ENCODE peak calls at places on chromosome 14, in nine cellular contexts. C is gastrocnemius medialis; F is lower lobe of right lung; N is right cardiac atrium; W is naive thymus-derived CD4-positive, alpha-beta T cell; G is GM23338; E is heart left ventricle; D is psoas muscle; O is RWPE2. B is an unnamed sample.
A peak's percentile ranks its signal among the peaks of the same experiment; 100 is the strongest.

GRCh38 chr14:105307052-105307727 is 6.4 kb upstream of the BRF1 start:
- ATAC-seq in W (no peak), F (no peak), G (peak; percentile 77), E (no peak), C (no peak), O (no peak), N (no peak), D (no peak), B (no peak)

GRCh38 chr14:20583142-20583541 is 4.7 kb downstream of the RNASE11 start:
- ATAC-seq in N (no peak), F (no peak), W (no peak), D (no peak), G (no peak), E (no peak), O (no peak), C (no peak), B (no peak)

GRCh38 chr14:101875726-101876268 is 88.6 kb upstream of the DYNC1H1 start:
- ATAC-seq in G (no peak), W (no peak), F (no peak), D (no peak), C (no peak), E (no peak), O (no peak), N (no peak), B (no peak)

GRCh38 chr14:66853311-66853710 is 335.9 kb upstream of the GARIN2 start:
- ATAC-seq in E (no peak), C (no peak), D (no peak), W (no peak), F (no peak), G (no peak), N (no peak), O (no peak), B (no peak)

GRCh38 chr14:53855127-53855526 is 101.5 kb downstream of the BMP4 start:
- ATAC-seq in N (no peak), F (no peak), E (no peak), C (no peak), W (no peak), G (no peak), D (no peak), O (no peak), B (no peak)

GRCh38 chr14:61451891-61452400 is 130.6 kb downstream of the PRKCH start:
- ATAC-seq in G (no peak), E (no peak), N (no peak), O (no peak), F (no peak), W (no peak), C (no peak), D (no peak), B (no peak)

GRCh38 chr14:91358654-91359210 is 58.9 kb downstream of the CCDC88C start:
- ATAC-seq in C (no peak), G (no peak), D (no peak), N (no peak), W (no peak), F (no peak), O (no peak), E (no peak), B (no peak)

GRCh38 chr14:54451178-54451601 is 10.0 kb upstream of the CNIH1 start:
- ATAC-seq in O (no peak), D (no peak), W (no peak), G (no peak), F (no peak), C (no peak), E (no peak), N (no peak), B (no peak)

GRCh38 chr14:51260225-51260624 is 20.2 kb downstream of the TMX1 start:
- ATAC-seq in G (no peak), W (no peak), E (no peak), C (no peak), O (no peak), F (no peak), N (no peak), D (no peak), B (no peak)

GRCh38 chr14:32050839-32051238 is 26.3 kb upstream of the ARHGAP5 start:
- ATAC-seq in E (peak; percentile 27), D (no peak), F (no peak), G (no peak), N (peak; percentile 52), C (no peak), O (no peak), W (no peak), B (no peak)

GRCh38 chr14:59925797-59926196 is 5.9 kb downstream of the LRRC9 start:
- ATAC-seq in O (no peak), G (no peak), D (no peak), E (no peak), C (no peak), N (no peak), W (no peak), F (no peak), B (no peak)

GRCh38 chr14:59918824-59919581 is 941 bp upstream of the LRRC9 start:
- ATAC-seq in N (peak; percentile 71), O (peak; percentile 85), G (peak; percentile 47), D (peak; percentile 69), E (no peak), W (peak; percentile 54), C (peak; percentile 56), F (peak; percentile 77), B (no peak)

GRCh38 chr14:59919582-59920377 is at the start of gene LRRC9:
- ATAC-seq in G (peak; percentile 94), W (peak; percentile 62), D (peak; percentile 54), O (peak; percentile 36), C (no peak), F (peak; percentile 84), N (peak; percentile 47), E (no peak), B (no peak)

DNA sequence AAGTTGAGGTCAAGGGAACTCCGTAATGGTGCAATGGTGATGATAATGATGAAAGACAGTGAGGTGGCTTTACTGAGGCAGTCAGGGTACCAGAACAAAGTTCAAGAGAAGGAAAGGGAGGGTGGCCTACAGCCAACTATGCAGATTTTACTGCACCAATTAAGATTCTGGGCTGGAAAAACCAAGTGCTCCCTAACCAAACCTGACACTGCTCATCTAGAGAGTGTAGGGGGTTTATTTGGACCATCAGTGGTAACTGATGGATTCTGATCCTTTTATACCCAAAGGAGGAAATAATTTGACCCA is 387 bp downstream of the LRRC9 start:
- ATAC-seq in E (no peak), N (no peak), O (no peak), F (no peak), C (no peak), W (no peak), G (no peak), D (no peak), B (no peak)
- H3K4me3 ChIP-seq in E (no peak overlapping the region), N (no peak overlapping the region), O (no peak overlapping the region), F (no peak overlapping the region), C (no peak overlapping the region), W (no peak overlapping the region), G (peak overlapping the region; percentile 79), D (no peak overlapping the region), B (no peak overlapping the region)

GRCh38 chr14:68665792-68666195 is 127.1 kb downstream of the ZFP36L1 start:
- ATAC-seq in G (no peak), E (no peak), N (peak; percentile 22), O (no peak), C (peak; percentile 62), D (peak; percentile 56), W (no peak), F (no peak), B (no peak)
- H3K4me3 ChIP-seq in G (no peak overlapping the region), E (no peak overlapping the region), N (no peak overlapping the region), O (no peak overlapping the region), C (no peak overlapping the region), D (no peak overlapping the region), W (no peak overlapping the region), F (no peak overlapping the region), B (no peak overlapping the region)

GRCh38 chr14:78319411-78319810 is 149.2 kb downstream of the NRXN3 start:
- ATAC-seq in W (no peak), E (no peak), O (no peak), C (no peak), G (no peak), D (no peak), F (no peak), N (no peak), B (no peak)

GRCh38 chr14:78313499-78313898 is 143.3 kb downstream of the NRXN3 start:
- ATAC-seq in E (no peak), W (no peak), C (no peak), O (no peak), N (no peak), D (no peak), F (no peak), G (no peak), B (no peak)

GRCh38 chr14:78316711-78317110 is 146.5 kb downstream of the NRXN3 start:
- ATAC-seq in E (no peak), G (no peak), N (no peak), O (no peak), C (no peak), W (no peak), D (no peak), F (no peak), B (no peak)

GRCh38 chr14:78314484-78314883 is 144.3 kb downstream of the NRXN3 start:
- ATAC-seq in N (no peak), F (no peak), C (no peak), D (no peak), O (no peak), W (no peak), E (no peak), G (peak; percentile 57), B (no peak)

DNA sequence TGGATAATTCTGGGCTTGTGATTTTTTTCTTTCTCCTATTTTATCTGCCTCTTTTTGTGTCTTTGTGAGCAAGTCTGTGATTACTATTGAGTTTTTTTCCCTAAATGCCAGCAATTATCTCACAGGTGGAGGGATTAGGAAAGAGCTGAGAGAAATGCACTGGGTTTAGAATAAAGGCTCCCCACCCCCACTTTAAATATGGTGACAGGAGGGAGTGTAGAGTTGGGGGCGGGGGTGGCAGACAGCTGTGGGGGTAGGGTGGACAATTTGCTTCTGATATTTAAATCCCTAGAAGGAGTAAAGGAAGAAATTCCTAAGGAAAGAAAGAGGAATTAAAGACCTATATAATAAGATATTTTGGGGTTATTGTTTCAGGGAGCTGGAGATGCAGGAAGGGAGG is 145.9 kb downstream of the NRXN3 start:
- ATAC-seq in F (no peak), W (no peak), D (no peak), N (no peak), E (no peak), O (no peak), G (no peak), C (no peak), B (no peak)
- H3K4me3 ChIP-seq in F (no peak overlapping the region), W (no peak overlapping the region), D (no peak overlapping the region), N (no peak overlapping the region), E (no peak overlapping the region), O (no peak overlapping the region), G (no peak overlapping the region), C (no peak overlapping the region), B (no peak overlapping the region)

DNA sequence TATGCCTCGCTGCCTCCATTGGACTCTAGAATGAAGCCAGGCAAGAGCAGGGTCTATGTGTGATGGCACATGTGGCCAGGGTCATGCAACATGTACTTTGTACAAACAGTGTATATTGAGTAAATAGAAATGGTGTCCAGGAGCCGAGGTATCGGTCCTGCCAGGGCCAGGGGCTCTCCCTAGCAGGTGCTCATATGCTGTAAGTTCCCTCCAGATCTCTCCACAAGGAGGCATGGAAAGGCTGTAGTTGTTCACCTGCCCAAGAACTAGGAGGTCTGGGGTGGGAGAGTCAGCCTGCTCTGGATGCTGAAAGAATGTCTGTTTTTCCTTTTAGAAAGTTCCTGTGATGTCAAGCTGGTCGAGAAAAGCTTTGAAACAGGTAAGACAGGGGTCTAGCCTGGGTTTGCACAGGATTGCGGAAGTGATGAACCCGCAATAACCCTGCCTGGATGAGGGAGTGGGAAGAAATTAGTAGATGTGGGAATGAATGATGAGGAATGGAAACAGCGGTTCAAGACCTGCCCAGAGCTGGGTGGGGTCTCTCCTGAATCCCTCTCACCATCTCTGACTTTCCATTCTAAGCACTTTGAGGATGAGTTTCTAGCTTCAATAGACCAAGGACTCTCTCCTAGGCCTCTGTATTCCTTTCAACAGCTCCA is 39.6 kb downstream of the DAD1 start:
- ATAC-seq in O (no peak), G (no peak), W (no peak), F (no peak), N (no peak), E (no peak), C (no peak), D (no peak), B (no peak)
- H3K4me3 ChIP-seq in O (no peak overlapping the region), G (no peak overlapping the region), W (peak overlapping the region; percentile 47), F (no peak overlapping the region), N (no peak overlapping the region), E (no peak overlapping the region), C (no peak overlapping the region), D (no peak overlapping the region), B (no peak overlapping the region)

B was measured in gastroesophageal sphincter.